ENCODE peak calls at places on chromosomes 13 and 19, in six cellular contexts. O, M, J, H, X and F are unnamed samples.

GRCh38 chr13:98443329-98443728 is 133.6 kb downstream of the STK24 start:
- DNase-seq in O (peak; percentile 92), X (no peak), M (peak; percentile 57), J (no peak), H (peak; percentile 87), F (no peak)

GRCh38 chr13:50995870-50996269 is 86.3 kb downstream of the RNASEH2B start:
- DNase-seq in M (no peak), H (no peak), O (no peak), X (no peak), J (no peak), F (no peak)

GRCh38 chr19:18612051-18612771 is 459 bp upstream of the TMEM59L start:
- DNase-seq in O (no peak), H (no peak), X (no peak), J (no peak), M (no peak), F (no peak)

GRCh38 chr13:44103721-44104490 is 224.2 kb downstream of the LACC1 start:
- DNase-seq in M (no peak), X (no peak), H (no peak), J (no peak), O (no peak), F (no peak)

GRCh38 chr19:31145909-31146453 is 203.3 kb downstream of the TSHZ3 start:
- DNase-seq in O (no peak), M (no peak), X (no peak), J (no peak), H (no peak), F (no peak)

GRCh38 chr19:29934781-29935180 is 7.3 kb upstream of the URI1 start:
- DNase-seq in J (no peak), X (no peak), M (no peak), H (no peak), O (no peak), F (no peak)

GRCh38 chr13:50255639-50256038 is 240.4 kb downstream of the KCNRG start:
- DNase-seq in J (no peak), H (peak; percentile 11), X (no peak), M (no peak), O (no peak), F (no peak)

GRCh38 chr19:18333680-18334079 is 6.7 kb upstream of the PGPEP1 start:
- DNase-seq in M (no peak), J (no peak), O (no peak), X (peak; percentile 97), H (no peak), F (no peak)

GRCh38 chr19:8396563-8397203 is 6.5 kb downstream of the RAB11B start:
- DNase-seq in J (no peak), M (peak; percentile 77), H (peak; percentile 69), O (peak; percentile 39), X (peak; percentile 76), F (no peak)

GRCh38 chr19:31337007-31337914 is 12.0 kb downstream of the TSHZ3 start:
- DNase-seq in J (no peak), M (no peak), H (peak; percentile 48), O (no peak), X (no peak), F (no peak)

GRCh38 chr19:1249298-1249989 is 1.1 kb downstream of the MIDN start:
- DNase-seq in X (peak; percentile 89), M (peak; percentile 97), J (no peak), H (peak; percentile 93), O (peak; percentile 96), F (peak; percentile 97)
- H2BK120ac ChIP-seq in X (peak overlapping the region; percentile 94), M (peak overlapping the region; percentile 61), J (no peak overlapping the region), H (peak overlapping the region; percentile 99), O (peak overlapping the region; percentile 4), F (peak overlapping the region; percentile 87)

DNA sequence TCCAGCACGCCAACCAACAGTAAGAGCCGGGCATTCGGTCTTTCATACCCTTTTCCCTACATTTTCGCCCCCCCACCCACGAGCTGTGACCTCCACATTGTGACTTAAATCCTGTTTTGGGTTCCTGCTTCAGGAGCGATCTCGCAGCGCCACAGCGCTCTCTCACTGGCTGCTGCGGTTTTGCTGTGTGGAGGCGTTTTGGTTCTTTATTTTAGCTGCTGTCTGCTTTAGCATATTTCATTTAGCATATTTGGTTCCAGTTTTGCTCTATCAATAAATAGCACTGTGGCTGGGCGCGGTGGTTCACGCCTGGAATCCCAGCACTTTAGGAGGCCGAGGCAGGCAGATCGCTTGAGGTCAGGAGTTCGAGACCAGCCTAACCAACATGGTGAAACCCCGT is 19.6 kb upstream of the SLC39A3 start:
- DNase-seq in H (no peak), M (no peak), X (no peak), J (no peak), O (no peak), F (no peak)
- H3K36me3 ChIP-seq in H (peaks cover 83% of the 10 kb centered on the region), M (peaks cover 17% of the 10 kb centered on the region), X (peaks cover 82% of the 10 kb centered on the region), J (peaks cover 34% of the 10 kb centered on the region), O (peaks cover 76% of the 10 kb centered on the region), F (peaks cover 54% of the 10 kb centered on the region)

DNA sequence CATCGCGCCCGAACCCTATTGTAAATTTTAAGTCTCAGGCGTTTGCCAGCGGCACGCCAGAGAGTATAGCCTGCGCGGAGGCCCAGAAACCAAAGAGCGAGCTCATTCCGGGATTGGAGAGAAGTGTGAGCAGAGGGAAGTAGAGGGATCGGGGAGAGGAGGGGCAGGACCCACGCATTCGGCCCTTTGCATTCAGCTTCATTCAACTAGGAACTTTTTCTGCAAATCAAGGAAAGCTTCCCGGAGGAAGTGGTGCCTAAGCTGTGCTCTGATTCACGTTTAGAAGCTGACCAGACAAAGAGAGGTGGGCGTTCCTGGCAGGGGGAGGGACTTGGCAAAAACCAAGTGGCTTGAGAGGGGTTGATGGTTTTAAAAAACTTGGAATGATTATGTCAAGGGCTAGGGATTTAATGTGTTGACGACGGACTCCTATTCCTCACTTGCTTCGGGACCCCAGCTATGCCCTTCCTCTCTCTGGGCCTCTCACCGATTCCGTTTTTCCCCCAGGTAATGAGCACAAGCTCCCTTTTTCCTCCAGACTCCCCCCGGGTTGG is 858 bp upstream of the PRMT1 start:
- DNase-seq in M (peak; percentile 98), J (peak; percentile 82), X (peak; percentile 90), O (peak; percentile 95), H (peak; percentile 95), F (peak; percentile 96)
- H2BK120ac ChIP-seq in M (no peak overlapping the region), J (peak overlapping the region; percentile 99), X (peak overlapping the region; percentile 93), O (peak overlapping the region; percentile 100), H (no peak overlapping the region), F (no peak overlapping the region)

GRCh38 chr13:29520671-29521070 is 74.8 kb downstream of the SLC7A1 start:
- DNase-seq in X (no peak), H (peak; percentile 37), M (no peak), J (no peak), O (peak; percentile 55), F (no peak)

GRCh38 chr13:29523199-29523931 is 72.1 kb downstream of the SLC7A1 start:
- DNase-seq in H (no peak), M (no peak), O (no peak), X (no peak), J (no peak), F (no peak)

GRCh38 chr13:29521336-29521735 is 74.2 kb downstream of the SLC7A1 start:
- DNase-seq in H (no peak), O (no peak), J (no peak), X (no peak), M (no peak), F (no peak)

GRCh38 chr13:29524176-29524575 is 71.3 kb downstream of the SLC7A1 start:
- DNase-seq in H (no peak), O (no peak), X (no peak), M (no peak), J (no peak), F (no peak)

DNA sequence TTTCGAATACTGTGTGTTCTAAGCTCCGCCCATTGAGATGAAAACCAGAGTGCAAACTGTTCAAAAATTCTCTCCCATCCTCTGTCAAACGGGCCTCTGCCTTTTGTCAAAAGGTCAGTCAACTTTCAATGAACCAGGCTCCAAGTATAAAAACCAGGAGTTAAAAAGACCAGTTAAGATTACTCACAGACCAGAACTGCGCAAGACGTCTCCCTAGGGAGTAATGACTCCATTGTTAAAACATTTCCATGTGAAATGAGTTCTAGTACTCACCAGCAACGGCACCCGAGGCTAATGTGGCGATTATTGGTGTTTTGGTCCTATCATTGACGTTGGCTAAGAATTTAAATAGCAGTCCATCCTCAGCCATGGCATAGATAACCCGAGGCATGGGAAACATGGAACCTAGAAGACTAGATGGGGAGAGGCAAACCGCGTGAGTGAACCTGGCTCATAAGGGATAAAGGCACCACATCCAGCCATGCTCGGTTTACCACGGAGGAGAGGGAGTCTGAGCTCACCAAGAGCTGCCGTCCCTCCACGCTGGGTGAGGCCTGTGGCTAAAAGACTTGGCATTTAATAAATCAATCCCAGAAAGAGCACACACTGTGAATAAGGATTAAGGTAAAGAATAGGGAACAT is 73.3 kb downstream of the SLC7A1 start:
- DNase-seq in O (peak; percentile 61), H (peak; percentile 95), M (no peak), J (no peak), X (peak; percentile 82), F (no peak)
- H3K36me3 ChIP-seq in O (peaks cover 52% of the 10 kb centered on the region), H (peaks cover 37% of the 10 kb centered on the region), M (peaks cover 12% of the 10 kb centered on the region), J (peaks cover 39% of the 10 kb centered on the region), X (peaks cover 40% of the 10 kb centered on the region), F (peaks cover 84% of the 10 kb centered on the region)

GRCh38 chr19:47112664-47113445 is 721 bp downstream of the ZC3H4 start:
- DNase-seq in M (peak; percentile 100), X (peak; percentile 100), J (peak; percentile 99), O (peak; percentile 99), H (peak; percentile 99), F (peak; percentile 98)

GRCh38 chr19:47111081-47111589 is 2.4 kb downstream of the ZC3H4 start:
- DNase-seq in M (no peak), X (no peak), J (no peak), H (no peak), O (no peak), F (no peak)

GRCh38 chr19:47112166-47112663 is 1.4 kb downstream of the ZC3H4 start:
- DNase-seq in H (peak; percentile 88), X (peak; percentile 37), O (peak; percentile 85), M (peak; percentile 87), J (peak; percentile 54), F (peak; percentile 72)

GRCh38 chr19:47110521-47111080 is 3.0 kb downstream of the ZC3H4 start:
- DNase-seq in M (peak; percentile 35), J (no peak), X (no peak), O (no peak), H (no peak), F (no peak)

GRCh38 chr19:47111682-47112165 is 1.9 kb downstream of the ZC3H4 start:
- DNase-seq in H (no peak), X (no peak), O (no peak), M (no peak), J (no peak), F (peak; percentile 45)
- H2BK120ac ChIP-seq in H (peak overlapping the region; percentile 99), X (peak overlapping the region; percentile 97), O (peak overlapping the region; percentile 69), M (peak overlapping the region; percentile 95), J (no peak overlapping the region), F (peak overlapping the region; percentile 88)

GRCh38 chr19:49829200-49829599 is 11.1 kb downstream of the MED25 start:
- DNase-seq in X (no peak), H (no peak), M (no peak), O (no peak), J (no peak), F (no peak)

GRCh38 chr19:49830766-49831165 is 12.7 kb downstream of the MED25 start:
- DNase-seq in X (no peak), O (no peak), J (no peak), H (no peak), M (no peak), F (no peak)

GRCh38 chr19:49831592-49831991 is 13.5 kb downstream of the MED25 start:
- DNase-seq in O (no peak), H (no peak), M (no peak), X (no peak), J (no peak), F (no peak)

GRCh38 chr19:49827034-49827433 is 8.9 kb downstream of the MED25 start:
- DNase-seq in M (no peak), H (no peak), O (no peak), X (no peak), J (no peak), F (no peak)

GRCh38 chr19:49829721-49830120 is 11.6 kb downstream of the MED25 start:
- DNase-seq in X (no peak), H (no peak), O (no peak), J (no peak), M (no peak), F (no peak)
- H3K36me3 ChIP-seq in X (peaks cover 77% of the 10 kb centered on the region), H (peaks cover 70% of the 10 kb centered on the region), O (peaks cover 60% of the 10 kb centered on the region), J (peaks cover 23% of the 10 kb centered on the region), M (peaks cover 1% of the 10 kb centered on the region), F (peaks cover 49% of the 10 kb centered on the region)